ENCODE peak calls at places on chromosomes 16 and 17, in eight cellular contexts. D is GM20000; M is stimulated activated CD4-positive, alpha-beta T cell treated with anti-CD3 and anti-CD28 coated beads, Interleukin-4, amount 100 ng/mL, for 1 hour; V is tibial nerve; X is M059J; H is lower lobe of right lung; G is activated CD8-positive, alpha-beta memory T cell treated with anti-CD3 and anti-CD28 coated beads, Interleukin-2, amount 50 U/mL, for 4 hours; Q is naive thymus-derived CD8-positive, alpha-beta T cell. I is an unnamed sample.

GRCh38 chr17:76075364-76076099 is 951 bp downstream of the GALR2 start:
- DNase-seq in D (peak), M (peak), V (no peak), X (no peak), H (no peak), G (no peak), Q (no peak), I (no peak)

GRCh38 chr16:30054959-30055553 is 10.5 kb upstream of the ALDOA start:
- DNase-seq in D (peak), M (peak), V (no peak), X (peak), H (peak), G (peak), Q (peak), I (peak)

GRCh38 chr16:67216612-67217490 is 10.1 kb upstream of the TMEM208 start:
- DNase-seq in D (no peak), M (no peak), V (peak), X (no peak), H (peak), G (no peak), Q (no peak), I (no peak)

GRCh38 chr17:55344514-55344997 is 77.1 kb downstream of the MMD start:
- DNase-seq in D (no peak), M (no peak), V (no peak), X (peak), H (no peak), G (no peak), Q (no peak), I (no peak)

GRCh38 chr17:6558932-6559752 is 2.8 kb upstream of the PITPNM3 start:
- DNase-seq in D (no peak), M (no peak), V (no peak), X (peak), H (peak), G (no peak), Q (no peak), I (no peak)

GRCh38 chr17:76726766-76727718 is at the start of gene METTL23:
- DNase-seq in D (peak), M (peak), V (peak), X (peak), H (peak), G (peak), Q (peak), I (peak)

GRCh38 chr16:29962344-29962994 is 590 bp downstream of the TMEM219 start:
- DNase-seq in D (no peak), M (no peak), V (peak), X (peak), H (no peak), G (no peak), Q (no peak), I (peak)

GRCh38 chr17:27878776-27879562 is 14.2 kb downstream of the LYRM9 start:
- DNase-seq in D (no peak), M (peak), V (no peak), X (no peak), H (no peak), G (peak), Q (peak), I (peak)

GRCh38 chr16:58020628-58021521 is 4.7 kb upstream of the MMP15 start:
- DNase-seq in D (peak), M (peak), V (peak), X (peak), H (peak), G (peak), Q (peak), I (peak)

GRCh38 chr17:3665834-3666233 is 2.5 kb downstream of the TAX1BP3 start:
- DNase-seq in D (no peak), M (no peak), V (no peak), X (no peak), H (no peak), G (no peak), Q (no peak), I (no peak)

GRCh38 chr16:1420111-1420539 is 422 bp downstream of the UQCC4 start:
- DNase-seq in D (no peak), M (peak), V (no peak), X (no peak), H (no peak), G (no peak), Q (no peak), I (no peak)

GRCh38 chr17:59838196-59838911 is 54.4 kb downstream of the TUBD1 start:
- DNase-seq in D (no peak), M (no peak), V (no peak), X (no peak), H (no peak), G (no peak), Q (no peak), I (no peak)

GRCh38 chr16:11049396-11050059 is 105.2 kb downstream of the CLEC16A start:
- DNase-seq in D (no peak), M (no peak), V (no peak), X (no peak), H (no peak), G (no peak), Q (no peak), I (no peak)

GRCh38 chr16:19911747-19912146 is 27.1 kb upstream of the GPRC5B start:
- DNase-seq in D (no peak), M (no peak), V (no peak), X (no peak), H (no peak), G (no peak), Q (no peak), I (no peak)

GRCh38 chr17:8120520-8121443 is 2.5 kb upstream of the ALOXE3 start:
- DNase-seq in D (peak), M (peak), V (peak), X (peak), H (peak), G (peak), Q (peak), I (peak)

GRCh38 chr16:81599034-81599744 is 154.6 kb downstream of the CMIP start:
- DNase-seq in D (no peak), M (no peak), V (no peak), X (peak), H (no peak), G (no peak), Q (no peak), I (no peak)

GRCh38 chr17:75827291-75828050 is 16.7 kb downstream of the UNC13D start:
- DNase-seq in D (peak), M (peak), V (peak), X (no peak), H (no peak), G (peak), Q (peak), I (peak)

GRCh38 chr16:89422527-89422904 is 67.8 kb downstream of the ANKRD11 start:
- DNase-seq in D (peak), M (peak), V (no peak), X (peak), H (no peak), G (peak), Q (no peak), I (no peak)

GRCh38 chr16:58733248-58733670 is 857 bp downstream of the GOT2 start:
- DNase-seq in D (no peak), M (no peak), V (no peak), X (peak), H (no peak), G (no peak), Q (no peak), I (no peak)

GRCh38 chr16:79408355-79408754 is 192.2 kb downstream of the MAF start:
- DNase-seq in D (no peak), M (no peak), V (no peak), X (no peak), H (no peak), G (no peak), Q (no peak), I (no peak)

GRCh38 chr16:30113711-30114333 is 485 bp upstream of the GDPD3 start:
- DNase-seq in D (no peak), M (no peak), V (no peak), X (peak), H (no peak), G (no peak), Q (no peak), I (peak)

GRCh38 chr17:5286846-5287245 is 4.8 kb downstream of the RABEP1 start:
- DNase-seq in D (no peak), M (no peak), V (no peak), X (peak), H (no peak), G (no peak), Q (no peak), I (no peak)

GRCh38 chr17:48997103-48997826 is at the start of gene IGF2BP1:
- DNase-seq in D (peak), M (peak), V (no peak), X (no peak), H (no peak), G (peak), Q (no peak), I (peak)

GRCh38 chr17:57271821-57272220 is 15.5 kb downstream of the MSI2 start:
- DNase-seq in D (no peak), M (no peak), V (no peak), X (no peak), H (no peak), G (no peak), Q (no peak), I (no peak)

GRCh38 chr17:34990921-34991365 is 10.6 kb downstream of the LIG3 start:
- DNase-seq in D (no peak), M (no peak), V (no peak), X (peak), H (no peak), G (no peak), Q (no peak), I (peak)

GRCh38 chr17:42387221-42387657 is 1.0 kb downstream of the STAT3 start:
- DNase-seq in D (no peak), M (no peak), V (no peak), X (peak), H (no peak), G (no peak), Q (no peak), I (no peak)